ENCODE peak calls at places on chromosomes 16 and 17, in eight cellular contexts. P, X, B, D, E, K, L and R are unnamed samples.

GRCh38 chr16:69534720-69535119 is 31.0 kb upstream of the NFAT5 start:
- DNase-seq in B (no peak), D (no peak), X (no peak), E (no peak), L (no peak), P (no peak), K (no peak), R (no peak)

GRCh38 chr17:31425646-31426045 is 34.2 kb downstream of the RAB11FIP4 start:
- DNase-seq in E (no peak), D (no peak), K (no peak), B (no peak), L (no peak), X (no peak), P (no peak), R (no peak)

GRCh38 chr16:68739964-68740627 is 3.0 kb downstream of the CDH1 start:
- DNase-seq in L (no peak), X (no peak), K (no peak), P (no peak), B (no peak), D (no peak), E (no peak), R (no peak)

GRCh38 chr16:2238396-2239230 is 2.4 kb downstream of the DNASE1L2 start:
- DNase-seq in E (no peak), X (no peak), P (no peak), D (no peak), L (no peak), B (no peak), K (no peak), R (no peak)

GRCh38 chr17:10151667-10152496 is 46.5 kb downstream of the GAS7 start:
- DNase-seq in X (no peak), K (peak; percentile 50), D (no peak), L (no peak), P (no peak), E (no peak), B (no peak), R (no peak)

GRCh38 chr17:66968916-66969315 is 4.4 kb downstream of the CACNG4 start:
- DNase-seq in K (no peak), B (no peak), D (no peak), X (no peak), E (no peak), P (no peak), L (no peak), R (no peak)

GRCh38 chr16:5350118-5350517 is 252.5 kb upstream of the EEF2KMT start:
- DNase-seq in E (no peak), L (no peak), K (no peak), X (no peak), P (no peak), B (no peak), D (no peak), R (no peak)

GRCh38 chr17:47099451-47099986 is 89.6 kb downstream of the CDC27 start:
- DNase-seq in P (no peak), L (no peak), B (no peak), E (no peak), D (no peak), X (no peak), K (no peak), R (no peak)

GRCh38 chr17:79838541-79839274 is 532 bp downstream of the CBX4 start:
- DNase-seq in L (peak; percentile 75), K (no peak), P (no peak), E (peak; percentile 57), B (no peak), D (no peak), X (no peak), R (no peak)

GRCh38 chr16:80164881-80165280 is 375.9 kb upstream of the DYNLRB2 start:
- DNase-seq in X (no peak), L (no peak), D (no peak), B (no peak), K (no peak), E (no peak), P (no peak), R (no peak)

GRCh38 chr17:71188811-71189492 is 931.9 kb upstream of the SOX9 start:
- DNase-seq in E (no peak), B (no peak), P (no peak), X (peak; percentile 84), D (no peak), K (no peak), L (no peak), R (peak; percentile 29)

GRCh38 chr17:78812849-78813248 is 27.8 kb downstream of the USP36 start:
- DNase-seq in L (no peak), B (no peak), D (no peak), X (no peak), K (no peak), P (peak; percentile 45), E (no peak), R (no peak)

GRCh38 chr17:18916816-18917496 is 35.0 kb upstream of the SLC5A10 start:
- DNase-seq in K (no peak), D (no peak), L (no peak), P (no peak), B (no peak), X (peak; percentile 38), E (no peak), R (no peak)

GRCh38 chr16:67571464-67571863 is 9.1 kb downstream of the CTCF start:
- DNase-seq in D (no peak), K (no peak), L (no peak), E (no peak), B (no peak), P (no peak), X (no peak), R (no peak)

GRCh38 chr17:80372922-80373570 is 41.9 kb upstream of the ENDOV start:
- DNase-seq in L (no peak), P (no peak), K (no peak), D (no peak), B (no peak), X (no peak), E (no peak), R (no peak)

GRCh38 chr17:4199818-4200402 is 56.9 kb downstream of the CYB5D2 start:
- DNase-seq in X (no peak), L (peak; percentile 27), E (peak; percentile 51), D (no peak), P (no peak), K (no peak), B (no peak), R (peak; percentile 37)

GRCh38 chr16:90078594-90078895 is 1.4 kb upstream of the PRDM7 start:
- DNase-seq in E (no peak), X (no peak), K (no peak), L (no peak), D (no peak), P (no peak), B (no peak), R (no peak)

GRCh38 chr16:66578596-66579531 is at the start of gene CMTM2:
- DNase-seq in X (no peak), B (no peak), L (no peak), D (no peak), E (no peak), K (no peak), P (no peak), R (no peak)

GRCh38 chr16:53664724-53665345 is 38.8 kb downstream of the RPGRIP1L start:
- DNase-seq in E (no peak), P (no peak), X (peak; percentile 96), D (no peak), L (no peak), B (peak; percentile 2), K (no peak), R (no peak)

GRCh38 chr16:86565644-86566511 is 751 bp upstream of the FOXC2 start:
- DNase-seq in X (no peak), L (no peak), E (peak; percentile 15), D (no peak), B (no peak), P (no peak), K (no peak), R (no peak)

GRCh38 chr16:84950906-84951305 is 60.4 kb downstream of the ZDHHC7 start:
- DNase-seq in B (peak; percentile 17), L (peak; percentile 27), K (no peak), X (no peak), P (no peak), E (no peak), D (no peak), R (no peak)

GRCh38 chr17:46108120-46108519 is 85.1 kb downstream of the KANSL1 start:
- DNase-seq in B (no peak), X (no peak), K (no peak), E (no peak), P (no peak), D (no peak), L (no peak), R (no peak)

GRCh38 chr17:76529224-76529642 is 8.3 kb downstream of the CYGB start:
- DNase-seq in D (no peak), P (peak; percentile 84), K (peak; percentile 58), E (no peak), B (no peak), L (no peak), X (peak; percentile 86), R (no peak)

GRCh38 chr16:76946879-76947278 is 244.1 kb upstream of the MON1B start:
- DNase-seq in E (no peak), P (no peak), B (no peak), X (peak; percentile 57), D (no peak), L (no peak), K (no peak), R (peak; percentile 16)

GRCh38 chr17:66965801-66966528 is 1.5 kb downstream of the CACNG4 start:
- DNase-seq in L (no peak), X (no peak), B (no peak), K (no peak), E (peak; percentile 15), D (no peak), P (no peak), R (no peak)

GRCh38 chr17:4740025-4740351 is 260 bp upstream of the CXCL16 start:
- DNase-seq in P (no peak), B (no peak), X (no peak), E (no peak), L (no peak), D (no peak), K (no peak), R (no peak)

GRCh38 chr16:21264226-21265036 is 13.7 kb downstream of the CRYM start:
- DNase-seq in L (no peak), B (no peak), E (no peak), D (no peak), P (no peak), K (no peak), X (no peak), R (no peak)

GRCh38 chr16:1782408-1783247 is at the start of the genes NUBP2 and SPSB3:
- DNase-seq in X (peak; percentile 100), P (peak; percentile 99), D (peak; percentile 97), K (peak; percentile 100), L (peak; percentile 99), B (peak; percentile 97), E (peak; percentile 98), R (peak; percentile 100)

GRCh38 chr17:79802039-79802735 is 5.3 kb upstream of the CBX8 start:
- DNase-seq in D (no peak), K (no peak), L (no peak), B (no peak), E (no peak), P (no peak), X (no peak), R (no peak)

GRCh38 chr17:49078248-49078647 is 54.3 kb upstream of the B4GALNT2 start:
- DNase-seq in X (no peak), P (no peak), B (no peak), E (no peak), L (no peak), D (no peak), K (no peak), R (no peak)

GRCh38 chr17:1574697-1575471 is 12.3 kb upstream of the PITPNA start:
- DNase-seq in B (no peak), K (no peak), X (no peak), L (no peak), E (peak; percentile 73), P (no peak), D (no peak), R (no peak)

GRCh38 chr17:63436523-63437110 is 9.5 kb downstream of the CYB561 start:
- DNase-seq in K (no peak), X (no peak), D (no peak), L (no peak), P (no peak), B (no peak), E (no peak), R (no peak)

GRCh38 chr16:84190731-84191388 is at the start of gene ADAD2:
- DNase-seq in X (no peak), L (peak; percentile 25), K (no peak), P (no peak), E (no peak), B (no peak), D (no peak), R (no peak)

GRCh38 chr17:62987136-62987535 is 21.1 kb downstream of the TANC2 start:
- DNase-seq in E (no peak), L (no peak), B (no peak), D (no peak), K (no peak), P (no peak), X (no peak), R (no peak)